ENCODE peak calls at places on chromosomes 5 and 9, in five cellular contexts. One of them, this sample, is unnamed.

GRCh38 chr5:167642779-167643517 is 648.5 kb upstream of the WWC1 start:
- DNase-seq in naive thymus-derived CD8-positive, alpha-beta T cell: no peak
- DNase-seq in keratinocyte: peak; percentile 66
- DNase-seq in activated CD8-positive, alpha-beta T cell treated with anti-CD3 and anti-CD28 coated beads, Interleukin-2, amount 10 ng/mL, durations not matched to agents 7 days and 5 days: no peak
- DNase-seq in HFFc6: peak; percentile 96
- DNase-seq in this sample: peak; percentile 41

GRCh38 chr5:135437796-135438560 is 9.2 kb downstream of the DCANP1 start:
- DNase-seq in naive thymus-derived CD8-positive, alpha-beta T cell: no peak
- DNase-seq in keratinocyte: no peak
- DNase-seq in activated CD8-positive, alpha-beta T cell treated with anti-CD3 and anti-CD28 coated beads, Interleukin-2, amount 10 ng/mL, durations not matched to agents 7 days and 5 days: peak; percentile 12
- DNase-seq in HFFc6: peak; percentile 96
- DNase-seq in this sample: peak; percentile 79

GRCh38 chr9:96014078-96014477 is 138.6 kb downstream of the ERCC6L2 start:
- DNase-seq in naive thymus-derived CD8-positive, alpha-beta T cell: peak; percentile 68
- DNase-seq in keratinocyte: no peak
- DNase-seq in activated CD8-positive, alpha-beta T cell treated with anti-CD3 and anti-CD28 coated beads, Interleukin-2, amount 10 ng/mL, durations not matched to agents 7 days and 5 days: peak; percentile 73
- DNase-seq in HFFc6: no peak
- DNase-seq in this sample: no peak

GRCh38 chr9:6655036-6655435 is 9.5 kb upstream of the GLDC start:
- DNase-seq in naive thymus-derived CD8-positive, alpha-beta T cell: no peak
- DNase-seq in keratinocyte: no peak
- DNase-seq in activated CD8-positive, alpha-beta T cell treated with anti-CD3 and anti-CD28 coated beads, Interleukin-2, amount 10 ng/mL, durations not matched to agents 7 days and 5 days: no peak
- DNase-seq in HFFc6: no peak
- DNase-seq in this sample: no peak

GRCh38 chr5:12099296-12099695 is 195.1 kb upstream of the CTNND2 start:
- DNase-seq in naive thymus-derived CD8-positive, alpha-beta T cell: no peak
- DNase-seq in keratinocyte: no peak
- DNase-seq in activated CD8-positive, alpha-beta T cell treated with anti-CD3 and anti-CD28 coated beads, Interleukin-2, amount 10 ng/mL, durations not matched to agents 7 days and 5 days: no peak
- DNase-seq in HFFc6: no peak
- DNase-seq in this sample: no peak

GRCh38 chr5:159406571-159406970 is 76.3 kb upstream of the IL12B start:
- DNase-seq in naive thymus-derived CD8-positive, alpha-beta T cell: no peak
- DNase-seq in keratinocyte: no peak
- DNase-seq in activated CD8-positive, alpha-beta T cell treated with anti-CD3 and anti-CD28 coated beads, Interleukin-2, amount 10 ng/mL, durations not matched to agents 7 days and 5 days: no peak
- DNase-seq in HFFc6: no peak
- DNase-seq in this sample: no peak

GRCh38 chr5:123359866-123360569 is 63.2 kb downstream of the CEP120 start:
- DNase-seq in naive thymus-derived CD8-positive, alpha-beta T cell: no peak
- DNase-seq in keratinocyte: no peak
- DNase-seq in activated CD8-positive, alpha-beta T cell treated with anti-CD3 and anti-CD28 coated beads, Interleukin-2, amount 10 ng/mL, durations not matched to agents 7 days and 5 days: no peak
- DNase-seq in HFFc6: no peak
- DNase-seq in this sample: no peak

GRCh38 chr9:134286513-134287245 is 39.6 kb upstream of the RXRA start:
- DNase-seq in naive thymus-derived CD8-positive, alpha-beta T cell: no peak
- DNase-seq in keratinocyte: no peak
- DNase-seq in activated CD8-positive, alpha-beta T cell treated with anti-CD3 and anti-CD28 coated beads, Interleukin-2, amount 10 ng/mL, durations not matched to agents 7 days and 5 days: no peak
- DNase-seq in HFFc6: no peak
- DNase-seq in this sample: no peak

GRCh38 chr9:130713286-130713975 is 19.9 kb downstream of the EXOSC2 start:
- DNase-seq in naive thymus-derived CD8-positive, alpha-beta T cell: no peak
- DNase-seq in keratinocyte: no peak
- DNase-seq in activated CD8-positive, alpha-beta T cell treated with anti-CD3 and anti-CD28 coated beads, Interleukin-2, amount 10 ng/mL, durations not matched to agents 7 days and 5 days: peak; percentile 32
- DNase-seq in HFFc6: peak; percentile 33
- DNase-seq in this sample: no peak

GRCh38 chr5:124634228-124634819 is 112.1 kb downstream of the ZNF608 start:
- DNase-seq in naive thymus-derived CD8-positive, alpha-beta T cell: no peak
- DNase-seq in keratinocyte: no peak
- DNase-seq in activated CD8-positive, alpha-beta T cell treated with anti-CD3 and anti-CD28 coated beads, Interleukin-2, amount 10 ng/mL, durations not matched to agents 7 days and 5 days: no peak
- DNase-seq in HFFc6: peak; percentile 81
- DNase-seq in this sample: no peak

GRCh38 chr9:16626577-16627130 is 243.8 kb downstream of the BNC2 start:
- DNase-seq in naive thymus-derived CD8-positive, alpha-beta T cell: no peak
- DNase-seq in keratinocyte: no peak
- DNase-seq in activated CD8-positive, alpha-beta T cell treated with anti-CD3 and anti-CD28 coated beads, Interleukin-2, amount 10 ng/mL, durations not matched to agents 7 days and 5 days: no peak
- DNase-seq in HFFc6: peak; percentile 76
- DNase-seq in this sample: peak; percentile 61

GRCh38 chr5:150766265-150766664 is 7.4 kb upstream of the DCTN4 start:
- DNase-seq in naive thymus-derived CD8-positive, alpha-beta T cell: no peak
- DNase-seq in keratinocyte: no peak
- DNase-seq in activated CD8-positive, alpha-beta T cell treated with anti-CD3 and anti-CD28 coated beads, Interleukin-2, amount 10 ng/mL, durations not matched to agents 7 days and 5 days: no peak
- DNase-seq in HFFc6: no peak
- DNase-seq in this sample: no peak

GRCh38 chr9:117516676-117517632 is 102.1 kb upstream of the ASTN2 start:
- DNase-seq in naive thymus-derived CD8-positive, alpha-beta T cell: no peak
- DNase-seq in keratinocyte: no peak
- DNase-seq in activated CD8-positive, alpha-beta T cell treated with anti-CD3 and anti-CD28 coated beads, Interleukin-2, amount 10 ng/mL, durations not matched to agents 7 days and 5 days: no peak
- DNase-seq in HFFc6: no peak
- DNase-seq in this sample: no peak

GRCh38 chr9:136438548-136438908 is 1.1 kb downstream of the INPP5E start:
- DNase-seq in naive thymus-derived CD8-positive, alpha-beta T cell: no peak
- DNase-seq in keratinocyte: no peak
- DNase-seq in activated CD8-positive, alpha-beta T cell treated with anti-CD3 and anti-CD28 coated beads, Interleukin-2, amount 10 ng/mL, durations not matched to agents 7 days and 5 days: no peak
- DNase-seq in HFFc6: no peak
- DNase-seq in this sample: no peak

GRCh38 chr9:94726495-94727191 is at the start of gene AOPEP:
- DNase-seq in naive thymus-derived CD8-positive, alpha-beta T cell: peak; percentile 99
- DNase-seq in keratinocyte: peak; percentile 67
- DNase-seq in activated CD8-positive, alpha-beta T cell treated with anti-CD3 and anti-CD28 coated beads, Interleukin-2, amount 10 ng/mL, durations not matched to agents 7 days and 5 days: peak; percentile 99
- DNase-seq in HFFc6: peak; percentile 91
- DNase-seq in this sample: peak; percentile 90

GRCh38 chr9:21452681-21453080 is 12.4 kb downstream of the IFNA1 start:
- DNase-seq in naive thymus-derived CD8-positive, alpha-beta T cell: no peak
- DNase-seq in keratinocyte: no peak
- DNase-seq in activated CD8-positive, alpha-beta T cell treated with anti-CD3 and anti-CD28 coated beads, Interleukin-2, amount 10 ng/mL, durations not matched to agents 7 days and 5 days: no peak
- DNase-seq in HFFc6: no peak
- DNase-seq in this sample: no peak

GRCh38 chr5:179967489-179967888 is 59.8 kb upstream of the TBC1D9B start:
- DNase-seq in naive thymus-derived CD8-positive, alpha-beta T cell: no peak
- DNase-seq in keratinocyte: no peak
- DNase-seq in activated CD8-positive, alpha-beta T cell treated with anti-CD3 and anti-CD28 coated beads, Interleukin-2, amount 10 ng/mL, durations not matched to agents 7 days and 5 days: no peak
- DNase-seq in HFFc6: no peak
- DNase-seq in this sample: no peak

GRCh38 chr5:33537240-33537639 is 96.5 kb downstream of the TARS1 start:
- DNase-seq in naive thymus-derived CD8-positive, alpha-beta T cell: no peak
- DNase-seq in keratinocyte: no peak
- DNase-seq in activated CD8-positive, alpha-beta T cell treated with anti-CD3 and anti-CD28 coated beads, Interleukin-2, amount 10 ng/mL, durations not matched to agents 7 days and 5 days: no peak
- DNase-seq in HFFc6: no peak
- DNase-seq in this sample: no peak

GRCh38 chr5:139565411-139566305 is 4.5 kb downstream of the UBE2D2 start:
- DNase-seq in naive thymus-derived CD8-positive, alpha-beta T cell: peak; percentile 78
- DNase-seq in keratinocyte: no peak
- DNase-seq in activated CD8-positive, alpha-beta T cell treated with anti-CD3 and anti-CD28 coated beads, Interleukin-2, amount 10 ng/mL, durations not matched to agents 7 days and 5 days: peak; percentile 80
- DNase-seq in HFFc6: no peak
- DNase-seq in this sample: no peak

GRCh38 chr5:139551490-139551889 is 9.6 kb upstream of the UBE2D2 start:
- DNase-seq in naive thymus-derived CD8-positive, alpha-beta T cell: no peak
- DNase-seq in keratinocyte: no peak
- DNase-seq in activated CD8-positive, alpha-beta T cell treated with anti-CD3 and anti-CD28 coated beads, Interleukin-2, amount 10 ng/mL, durations not matched to agents 7 days and 5 days: no peak
- DNase-seq in HFFc6: no peak
- DNase-seq in this sample: no peak

GRCh38 chr5:171162602-171163001 is 146.4 kb upstream of the TLX3 start:
- DNase-seq in naive thymus-derived CD8-positive, alpha-beta T cell: no peak
- DNase-seq in keratinocyte: no peak
- DNase-seq in activated CD8-positive, alpha-beta T cell treated with anti-CD3 and anti-CD28 coated beads, Interleukin-2, amount 10 ng/mL, durations not matched to agents 7 days and 5 days: peak; percentile 22
- DNase-seq in HFFc6: peak; percentile 6
- DNase-seq in this sample: no peak

GRCh38 chr5:68406767-68407232 is 191.2 kb downstream of the PIK3R1 start:
- DNase-seq in naive thymus-derived CD8-positive, alpha-beta T cell: no peak
- DNase-seq in keratinocyte: no peak
- DNase-seq in activated CD8-positive, alpha-beta T cell treated with anti-CD3 and anti-CD28 coated beads, Interleukin-2, amount 10 ng/mL, durations not matched to agents 7 days and 5 days: peak; percentile 40
- DNase-seq in HFFc6: no peak
- DNase-seq in this sample: no peak

GRCh38 chr9:1208185-1208584 is 158.0 kb downstream of the DMRT2 start:
- DNase-seq in naive thymus-derived CD8-positive, alpha-beta T cell: no peak
- DNase-seq in keratinocyte: no peak
- DNase-seq in activated CD8-positive, alpha-beta T cell treated with anti-CD3 and anti-CD28 coated beads, Interleukin-2, amount 10 ng/mL, durations not matched to agents 7 days and 5 days: no peak
- DNase-seq in HFFc6: peak; percentile 65
- DNase-seq in this sample: peak; percentile 16

GRCh38 chr5:44932922-44933585 is 124.3 kb downstream of the MRPS30 start:
- DNase-seq in naive thymus-derived CD8-positive, alpha-beta T cell: no peak
- DNase-seq in keratinocyte: no peak
- DNase-seq in activated CD8-positive, alpha-beta T cell treated with anti-CD3 and anti-CD28 coated beads, Interleukin-2, amount 10 ng/mL, durations not matched to agents 7 days and 5 days: no peak
- DNase-seq in HFFc6: no peak
- DNase-seq in this sample: no peak

GRCh38 chr5:6825678-6826244 is 112.5 kb downstream of the TENT4A start:
- DNase-seq in naive thymus-derived CD8-positive, alpha-beta T cell: no peak
- DNase-seq in keratinocyte: no peak
- DNase-seq in activated CD8-positive, alpha-beta T cell treated with anti-CD3 and anti-CD28 coated beads, Interleukin-2, amount 10 ng/mL, durations not matched to agents 7 days and 5 days: no peak
- DNase-seq in HFFc6: no peak
- DNase-seq in this sample: no peak

GRCh38 chr5:76818844-76819831 is at the start of gene F2RL1:
- DNase-seq in naive thymus-derived CD8-positive, alpha-beta T cell: peak; percentile 9
- DNase-seq in keratinocyte: no peak
- DNase-seq in activated CD8-positive, alpha-beta T cell treated with anti-CD3 and anti-CD28 coated beads, Interleukin-2, amount 10 ng/mL, durations not matched to agents 7 days and 5 days: peak; percentile 42
- DNase-seq in HFFc6: peak; percentile 57
- DNase-seq in this sample: no peak

GRCh38 chr5:104111622-104112021 is 549.0 kb upstream of the NUDT12 start:
- DNase-seq in naive thymus-derived CD8-positive, alpha-beta T cell: no peak
- DNase-seq in keratinocyte: no peak
- DNase-seq in activated CD8-positive, alpha-beta T cell treated with anti-CD3 and anti-CD28 coated beads, Interleukin-2, amount 10 ng/mL, durations not matched to agents 7 days and 5 days: no peak
- DNase-seq in HFFc6: no peak
- DNase-seq in this sample: no peak